ENCODE peak calls at places on chromosomes 13 and 19, in five cellular contexts. I, L, W, U and N are unnamed samples.

GRCh38 chr13:65112123-65113075 is 2117.7 kb downstream of the PCDH9 start:
- DNase-seq in I (no peak), L (peak), W (no peak), U (no peak), N (no peak)

GRCh38 chr19:32652893-32653625 is 21.9 kb downstream of the ANKRD27 start:
- DNase-seq in I (no peak), L (peak), W (no peak), U (peak), N (no peak)

GRCh38 chr19:11164879-11165406 is 9.4 kb upstream of the SPC24 start:
- DNase-seq in I (no peak), L (peak), W (no peak), U (peak), N (no peak)

GRCh38 chr13:20465218-20465879 is 60.3 kb downstream of the CRYL1 start:
- DNase-seq in I (no peak), L (no peak), W (no peak), U (no peak), N (no peak)

GRCh38 chr13:40189885-40190655 is 476.4 kb downstream of the FOXO1 start:
- DNase-seq in I (no peak), L (no peak), W (no peak), U (peak), N (no peak)

GRCh38 chr13:22469421-22469820 is 711.4 kb upstream of the SGCG start:
- DNase-seq in I (no peak), L (no peak), W (no peak), U (no peak), N (no peak)

GRCh38 chr19:55546822-55547614 is 1.7 kb upstream of the SBK3 start:
- DNase-seq in I (peak), L (peak), W (peak), U (peak), N (peak)

GRCh38 chr19:34217952-34218817 is 36.2 kb upstream of the GARRE1 start:
- DNase-seq in I (peak), L (peak), W (no peak), U (no peak), N (no peak)

GRCh38 chr19:11496391-11497163 is 9.1 kb downstream of the ZNF653 start:
- DNase-seq in I (peak), L (peak), W (peak), U (peak), N (peak)

GRCh38 chr13:29935309-29935981 is 85.0 kb upstream of the UBL3 start:
- DNase-seq in I (no peak), L (no peak), W (no peak), U (no peak), N (peak)

GRCh38 chr19:12611361-12611699 is 610 bp downstream of the ZNF791 start:
- DNase-seq in I (no peak), L (peak), W (peak), U (peak), N (peak)

GRCh38 chr13:100721885-100722512 is 47.4 kb upstream of the TMTC4 start:
- DNase-seq in I (peak), L (peak), W (peak), U (no peak), N (peak)

GRCh38 chr19:7788178-7788932 is 25.3 kb downstream of the CLEC4M start:
- DNase-seq in I (no peak), L (no peak), W (peak), U (no peak), N (no peak)

GRCh38 chr13:48819889-48820288 is 155.8 kb upstream of the FNDC3A start:
- DNase-seq in I (no peak), L (no peak), W (no peak), U (no peak), N (no peak)